ENCODE peak calls at places on chromosomes 4 and X, in six cellular contexts. N is hepatocyte, C is brain microvascular endothelial cell, I is RWPE1, D is body of pancreas, Q is adrenal gland. F is an unnamed sample.

GRCh38 chrX:1885116-1885515 is 270.3 kb downstream of the ASMT start:
- DNase-seq in N (no peak), C (no peak), I (no peak), D (no peak), Q (no peak), F (no peak)

GRCh38 chr4:52957220-52957686 is 95.1 kb downstream of the RASL11B start:
- DNase-seq in N (peak; percentile 30), C (no peak), I (no peak), D (no peak), Q (no peak), F (peak; percentile 35)

GRCh38 chr4:2244947-2245786 is 3.2 kb upstream of the HAUS3 start:
- DNase-seq in N (no peak), C (no peak), I (no peak), D (no peak), Q (peak; percentile 8), F (no peak)

GRCh38 chr4:77202491-77202890 is 45.5 kb downstream of the CCNG2 start:
- DNase-seq in N (peak; percentile 53), C (no peak), I (peak; percentile 79), D (no peak), Q (no peak), F (no peak)

GRCh38 chr4:74056114-74056857 is 17.8 kb upstream of the CXCL3 start:
- DNase-seq in N (no peak), C (peak; percentile 31), I (peak; percentile 44), D (no peak), Q (no peak), F (no peak)

GRCh38 chrX:106203315-106203714 is 35.2 kb downstream of the PWWP3B start:
- DNase-seq in N (no peak), C (no peak), I (no peak), D (no peak), Q (no peak), F (no peak)

GRCh38 chr4:65668201-65669007 is 1.9 kb downstream of the EPHA5 start:
- DNase-seq in N (peak; percentile 36), C (peak; percentile 41), I (no peak), D (peak; percentile 12), Q (peak; percentile 9), F (no peak)

GRCh38 chr4:89067407-89067806 is 10.4 kb upstream of the FAM13A start:
- DNase-seq in N (no peak), C (no peak), I (no peak), D (no peak), Q (no peak), F (no peak)

GRCh38 chr4:150368667-150369066 is 213.3 kb upstream of the MAB21L2 start:
- DNase-seq in N (no peak), C (no peak), I (no peak), D (no peak), Q (no peak), F (no peak)

GRCh38 chrX:149462849-149463248 is 42.3 kb downstream of the IDS start:
- DNase-seq in N (no peak), C (no peak), I (no peak), D (no peak), Q (no peak), F (peak; percentile 49)

GRCh38 chr4:72809208-72809607 is 240.2 kb upstream of the ADAMTS3 start:
- DNase-seq in N (no peak), C (no peak), I (no peak), D (no peak), Q (no peak), F (no peak)

GRCh38 chr4:102517753-102518152 is 16.6 kb downstream of the NFKB1 start:
- DNase-seq in N (no peak), C (no peak), I (no peak), D (no peak), Q (no peak), F (no peak)

GRCh38 chr4:17584502-17585213 is 7.7 kb downstream of the LAP3 start:
- DNase-seq in N (no peak), C (no peak), I (no peak), D (no peak), Q (no peak), F (no peak)

GRCh38 chrX:9676311-9676710 is 89.3 kb downstream of the GPR143 start:
- DNase-seq in N (no peak), C (no peak), I (no peak), D (no peak), Q (no peak), F (peak; percentile 27)

GRCh38 chr4:92235741-92236140 is 68.0 kb upstream of the GRID2 start:
- DNase-seq in N (no peak), C (no peak), I (no peak), D (no peak), Q (no peak), F (no peak)

GRCh38 chrX:154056739-154057367 is 37.2 kb upstream of the IRAK1 start:
- DNase-seq in N (peak; percentile 47), C (no peak), I (no peak), D (peak; percentile 22), Q (no peak), F (no peak)

GRCh38 chr4:128570380-128570779 is 239.1 kb upstream of the JADE1 start:
- DNase-seq in N (no peak), C (peak; percentile 35), I (peak; percentile 31), D (no peak), Q (peak; percentile 40), F (peak; percentile 61)

GRCh38 chrX:69103539-69103938 is 61.7 kb downstream of the PJA1 start:
- DNase-seq in N (no peak), C (no peak), I (no peak), D (no peak), Q (no peak), F (no peak)

GRCh38 chrX:79288723-79289122 is 78.4 kb downstream of the ITM2A start:
- DNase-seq in N (no peak), C (no peak), I (no peak), D (no peak), Q (no peak), F (no peak)

GRCh38 chr4:8913121-8913857 is 41.6 kb upstream of the HMX1 start:
- DNase-seq in N (peak; percentile 4), C (no peak), I (no peak), D (peak; percentile 5), Q (no peak), F (no peak)

GRCh38 chr4:187309456-187309855 is 585.8 kb upstream of the FAT1 start:
- DNase-seq in N (no peak), C (peak; percentile 66), I (peak; percentile 14), D (no peak), Q (no peak), F (no peak)

GRCh38 chr4:35253331-35253730 is 991.0 kb downstream of the ARAP2 start:
- DNase-seq in N (no peak), C (no peak), I (no peak), D (no peak), Q (no peak), F (no peak)

GRCh38 chrX:132171478-132171877 is 43.7 kb upstream of the FRMD7 start:
- DNase-seq in N (no peak), C (no peak), I (no peak), D (no peak), Q (no peak), F (no peak)

GRCh38 chr4:113447061-113447460 is 314.5 kb downstream of the CAMK2D start:
- DNase-seq in N (no peak), C (no peak), I (no peak), D (no peak), Q (no peak), F (no peak)

GRCh38 chr4:183760326-183760725 is 101.2 kb downstream of the TRAPPC11 start:
- DNase-seq in N (peak; percentile 36), C (no peak), I (no peak), D (no peak), Q (no peak), F (no peak)

GRCh38 chr4:183757105-183757504 is 98.0 kb downstream of the TRAPPC11 start:
- DNase-seq in N (no peak), C (no peak), I (no peak), D (no peak), Q (no peak), F (peak; percentile 3)

GRCh38 chr4:183758735-183759447 is 99.8 kb downstream of the TRAPPC11 start:
- DNase-seq in N (no peak), C (no peak), I (no peak), D (no peak), Q (no peak), F (no peak)

DNA sequence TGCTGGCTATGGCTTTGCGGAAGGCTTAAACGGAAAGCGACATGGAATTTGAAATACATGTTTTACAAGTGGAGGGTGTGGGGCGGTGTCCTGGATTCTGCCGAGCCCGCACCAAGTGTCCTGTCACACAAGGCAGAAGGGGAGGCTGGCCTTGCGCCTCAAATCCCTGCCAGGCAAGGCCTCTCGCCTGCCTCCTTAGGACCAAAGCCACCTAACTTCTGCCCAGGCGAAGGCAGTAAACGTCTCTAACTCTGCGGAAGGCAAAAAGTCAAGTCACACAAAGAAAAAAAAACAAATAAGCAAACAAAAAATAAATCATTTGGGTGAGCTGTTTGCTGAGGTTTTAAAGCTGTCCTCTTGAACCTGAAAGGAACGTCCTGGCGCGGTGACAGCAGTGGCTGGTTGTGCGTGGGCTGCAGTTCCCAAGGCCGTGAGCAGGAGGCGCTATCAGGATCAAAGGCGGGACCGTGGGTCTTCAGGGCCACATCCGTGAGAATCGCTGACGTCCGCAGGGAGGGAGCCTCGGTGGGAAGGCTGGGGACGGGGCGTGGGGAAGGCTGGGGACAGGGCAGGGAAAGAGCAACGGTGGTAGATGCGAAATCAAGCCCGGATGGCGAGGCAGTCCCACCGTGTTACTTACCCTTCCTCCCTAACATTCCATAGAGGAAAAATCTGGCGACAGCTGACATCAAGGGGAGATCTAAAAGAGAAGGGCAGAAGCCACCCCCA is 99.1 kb downstream of the TRAPPC11 start:
- DNase-seq in N (peak; percentile 51), C (no peak), I (no peak), D (peak; percentile 18), Q (peak; percentile 46), F (no peak)
- H3K27ac ChIP-seq in N (no peak overlapping the region), C (no peak overlapping the region), I (no peak overlapping the region), D (no peak overlapping the region), Q (no peak overlapping the region), F (no peak overlapping the region)

DNA sequence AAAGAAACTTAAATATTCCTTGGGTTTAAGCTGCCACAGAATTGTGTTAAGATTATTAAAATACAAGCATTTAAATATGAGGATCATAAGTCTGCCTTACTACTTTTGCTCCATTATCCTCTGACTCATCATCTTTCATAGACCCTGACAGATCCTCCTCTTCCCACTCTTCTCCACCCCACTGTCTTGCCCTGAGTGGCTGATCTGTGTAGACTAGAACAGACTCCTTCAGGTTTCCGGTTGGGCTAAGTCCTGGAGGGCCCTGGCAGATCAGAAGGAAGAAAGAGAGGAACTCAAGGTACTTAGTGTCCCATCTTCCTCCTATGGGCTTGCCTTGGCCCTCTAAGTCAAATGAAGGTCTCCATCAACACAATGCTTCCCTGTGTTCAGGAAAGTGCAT is 30.7 kb downstream of the PALLD start:
- DNase-seq in N (no peak), C (no peak), I (no peak), D (no peak), Q (no peak), F (no peak)
- H3K27ac ChIP-seq in N (no peak overlapping the region), C (peak overlapping the region; percentile 67), I (no peak overlapping the region), D (no peak overlapping the region), Q (no peak overlapping the region), F (no peak overlapping the region)

GRCh38 chr4:173935622-173936405 is 347.7 kb downstream of the FBXO8 start:
- DNase-seq in N (no peak), C (no peak), I (no peak), D (no peak), Q (no peak), F (no peak)
- H3K27ac ChIP-seq in N (peak overlapping the region; percentile 35), C (peak overlapping the region; percentile 15), I (no peak overlapping the region), D (no peak overlapping the region), Q (no peak overlapping the region), F (peak overlapping the region; percentile 75)

DNA sequence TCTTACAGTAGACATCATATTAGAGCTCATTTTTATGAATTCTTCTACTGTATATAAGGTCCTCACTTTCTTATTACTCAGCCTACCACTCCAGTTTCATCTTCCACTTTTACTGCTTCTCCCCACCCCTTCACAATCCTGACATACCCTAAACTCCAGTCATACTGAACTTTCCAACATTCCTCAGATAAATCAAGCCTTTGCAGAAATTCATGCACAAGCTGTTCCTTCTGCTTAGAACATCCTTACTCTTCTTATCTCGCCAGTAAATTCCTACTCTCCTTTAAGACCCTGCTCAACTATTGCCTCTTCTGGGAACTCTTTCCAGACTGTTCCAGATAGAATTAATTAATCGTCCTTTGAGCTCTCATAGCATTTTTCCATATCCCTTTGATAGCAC is 24.8 kb downstream of the RTL9 start:
- DNase-seq in N (peak; percentile 30), C (peak; percentile 65), I (no peak), D (no peak), Q (no peak), F (peak; percentile 88)
- H3K27ac ChIP-seq in N (peak overlapping the region; percentile 64), C (peak overlapping the region; percentile 52), I (no peak overlapping the region), D (no peak overlapping the region), Q (no peak overlapping the region), F (no peak overlapping the region)